ENCODE peak calls at places on chromosome 11, in four cellular contexts. One of them, this sample, is unnamed.

GRCh38 chr11:80432051-80432450 is 991.2 kb upstream of the TENM4 start:
- DNase-seq in thoracic aorta: no peak
- DNase-seq in CD8-positive, alpha-beta T cell: no peak
- DNase-seq in mesendoderm: no peak
- DNase-seq in this sample: no peak

GRCh38 chr11:70527046-70527395 is 128.7 kb downstream of the CTTN start:
- DNase-seq in thoracic aorta: no peak
- DNase-seq in CD8-positive, alpha-beta T cell: no peak
- DNase-seq in mesendoderm: no peak
- DNase-seq in this sample: no peak

GRCh38 chr11:127470485-127470884 is 469.9 kb upstream of the KIRREL3 start:
- DNase-seq in thoracic aorta: no peak
- DNase-seq in CD8-positive, alpha-beta T cell: no peak
- DNase-seq in mesendoderm: peak; percentile 44
- DNase-seq in this sample: no peak

GRCh38 chr11:117097567-117098268 is 510 bp downstream of the SIK3 start:
- DNase-seq in thoracic aorta: no peak
- DNase-seq in CD8-positive, alpha-beta T cell: peak; percentile 6
- DNase-seq in mesendoderm: peak; percentile 61
- DNase-seq in this sample: peak; percentile 44

GRCh38 chr11:126415128-126415527 is 59.6 kb downstream of the ST3GAL4 start:
- DNase-seq in thoracic aorta: peak; percentile 61
- DNase-seq in CD8-positive, alpha-beta T cell: no peak
- DNase-seq in mesendoderm: no peak
- DNase-seq in this sample: peak; percentile 72

GRCh38 chr11:128775513-128775912 is 81.6 kb downstream of the FLI1 start:
- DNase-seq in thoracic aorta: no peak
- DNase-seq in CD8-positive, alpha-beta T cell: no peak
- DNase-seq in mesendoderm: no peak
- DNase-seq in this sample: no peak

GRCh38 chr11:12512826-12513395 is 135.5 kb downstream of the PARVA start:
- DNase-seq in thoracic aorta: no peak
- DNase-seq in CD8-positive, alpha-beta T cell: no peak
- DNase-seq in mesendoderm: no peak
- DNase-seq in this sample: no peak

GRCh38 chr11:63551889-63552266 is 11.3 kb downstream of the PLAAT2 start:
- DNase-seq in thoracic aorta: no peak
- DNase-seq in CD8-positive, alpha-beta T cell: peak; percentile 16
- DNase-seq in mesendoderm: no peak
- DNase-seq in this sample: no peak

GRCh38 chr11:134655189-134655937 is 243.3 kb upstream of the B3GAT1 start:
- DNase-seq in thoracic aorta: no peak
- DNase-seq in CD8-positive, alpha-beta T cell: no peak
- DNase-seq in mesendoderm: no peak
- DNase-seq in this sample: peak; percentile 21

GRCh38 chr11:15774021-15774862 is 582.1 kb downstream of the SOX6 start:
- DNase-seq in thoracic aorta: no peak
- DNase-seq in CD8-positive, alpha-beta T cell: no peak
- DNase-seq in mesendoderm: peak; percentile 44
- DNase-seq in this sample: no peak

GRCh38 chr11:57427692-57428082 is 766 bp upstream of the SLC43A3 start:
- DNase-seq in thoracic aorta: no peak
- DNase-seq in CD8-positive, alpha-beta T cell: no peak
- DNase-seq in mesendoderm: no peak
- DNase-seq in this sample: no peak

GRCh38 chr11:76806608-76807205 is 23.6 kb downstream of the TSKU start:
- DNase-seq in thoracic aorta: no peak
- DNase-seq in CD8-positive, alpha-beta T cell: no peak
- DNase-seq in mesendoderm: no peak
- DNase-seq in this sample: peak; percentile 10

GRCh38 chr11:61960532-61960931 is 6.9 kb downstream of the FTH1 start:
- DNase-seq in thoracic aorta: no peak
- DNase-seq in CD8-positive, alpha-beta T cell: no peak
- DNase-seq in mesendoderm: no peak
- DNase-seq in this sample: no peak

GRCh38 chr11:16791494-16791961 is 53.1 kb downstream of the C11orf58 start:
- DNase-seq in thoracic aorta: peak; percentile 62
- DNase-seq in CD8-positive, alpha-beta T cell: no peak
- DNase-seq in mesendoderm: peak; percentile 22
- DNase-seq in this sample: no peak

GRCh38 chr11:125315088-125315740 is 150.7 kb downstream of the PKNOX2 start:
- DNase-seq in thoracic aorta: no peak
- DNase-seq in CD8-positive, alpha-beta T cell: no peak
- DNase-seq in mesendoderm: no peak
- DNase-seq in this sample: peak; percentile 35

GRCh38 chr11:64714664-64715063 is 8.3 kb downstream of the NRXN2 start:
- DNase-seq in thoracic aorta: no peak
- DNase-seq in CD8-positive, alpha-beta T cell: no peak
- DNase-seq in mesendoderm: no peak
- DNase-seq in this sample: no peak
- H3K27me3 ChIP-seq in thoracic aorta: peaks cover 7% of the 10 kb centered on the region
- H3K27me3 ChIP-seq in CD8-positive, alpha-beta T cell: peaks cover 14% of the 10 kb centered on the region
- H3K27me3 ChIP-seq in mesendoderm: peaks cover 17% of the 10 kb centered on the region
- H3K27me3 ChIP-seq in this sample: peaks cover 23% of the 10 kb centered on the region

DNA sequence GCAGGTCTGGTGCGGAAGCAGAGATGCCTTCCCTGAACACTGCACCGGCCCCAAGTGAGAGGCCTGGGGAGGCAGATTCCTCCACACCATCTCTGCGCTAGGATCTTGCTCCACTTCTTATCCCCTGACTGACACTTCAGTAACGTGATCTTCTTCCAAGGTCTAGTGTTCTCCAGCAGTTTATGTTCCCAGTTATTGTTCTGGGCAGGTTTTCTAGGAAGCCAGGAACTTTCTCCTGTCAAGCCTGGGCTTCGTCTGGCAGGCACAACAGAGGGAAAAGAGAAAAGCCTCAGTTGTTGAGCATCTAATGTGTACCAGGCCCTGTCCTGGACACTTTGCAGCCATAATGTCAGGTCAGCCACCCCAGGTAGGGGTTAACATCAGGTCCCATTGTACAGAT is 10.5 kb downstream of the CD82 start:
- DNase-seq in thoracic aorta: no peak
- DNase-seq in CD8-positive, alpha-beta T cell: no peak
- DNase-seq in mesendoderm: no peak
- DNase-seq in this sample: no peak
- H3K4me1 ChIP-seq in thoracic aorta: no peaks in the 10 kb centered on the region
- H3K4me1 ChIP-seq in CD8-positive, alpha-beta T cell: peaks cover 41% of the 10 kb centered on the region
- H3K4me1 ChIP-seq in mesendoderm: no peaks in the 10 kb centered on the region
- H3K4me1 ChIP-seq in this sample: no peaks in the 10 kb centered on the region

GRCh38 chr11:87082590-87082989 is 44.9 kb downstream of the TMEM135 start:
- DNase-seq in thoracic aorta: no peak
- DNase-seq in CD8-positive, alpha-beta T cell: no peak
- DNase-seq in mesendoderm: no peak
- DNase-seq in this sample: no peak

GRCh38 chr11:87076874-87077429 is 39.2 kb downstream of the TMEM135 start:
- DNase-seq in thoracic aorta: no peak
- DNase-seq in CD8-positive, alpha-beta T cell: no peak
- DNase-seq in mesendoderm: no peak
- DNase-seq in this sample: no peak

GRCh38 chr11:87083029-87083428 is 45.3 kb downstream of the TMEM135 start:
- DNase-seq in thoracic aorta: no peak
- DNase-seq in CD8-positive, alpha-beta T cell: no peak
- DNase-seq in mesendoderm: peak; percentile 60
- DNase-seq in this sample: no peak

GRCh38 chr11:87076260-87076783 is 38.6 kb downstream of the TMEM135 start:
- DNase-seq in thoracic aorta: no peak
- DNase-seq in CD8-positive, alpha-beta T cell: no peak
- DNase-seq in mesendoderm: no peak
- DNase-seq in this sample: no peak

GRCh38 chr11:87081358-87081757 is 43.6 kb downstream of the TMEM135 start:
- DNase-seq in thoracic aorta: no peak
- DNase-seq in CD8-positive, alpha-beta T cell: no peak
- DNase-seq in mesendoderm: no peak
- DNase-seq in this sample: no peak
- H3K4me3 ChIP-seq in thoracic aorta: no peak overlapping the region
- H3K4me3 ChIP-seq in CD8-positive, alpha-beta T cell: peak overlapping the region; percentile 31
- H3K4me3 ChIP-seq in mesendoderm: no peak overlapping the region
- H3K4me3 ChIP-seq in this sample: no peak overlapping the region

GRCh38 chr11:68715685-68716084 is 31.3 kb downstream of the GAL start:
- DNase-seq in thoracic aorta: no peak
- DNase-seq in CD8-positive, alpha-beta T cell: no peak
- DNase-seq in mesendoderm: no peak
- DNase-seq in this sample: no peak
- H3K27me3 ChIP-seq in thoracic aorta: no peaks in the 10 kb centered on the region
- H3K27me3 ChIP-seq in CD8-positive, alpha-beta T cell: no peaks in the 10 kb centered on the region
- H3K27me3 ChIP-seq in mesendoderm: no peaks in the 10 kb centered on the region
- H3K27me3 ChIP-seq in this sample: no peaks in the 10 kb centered on the region

DNA sequence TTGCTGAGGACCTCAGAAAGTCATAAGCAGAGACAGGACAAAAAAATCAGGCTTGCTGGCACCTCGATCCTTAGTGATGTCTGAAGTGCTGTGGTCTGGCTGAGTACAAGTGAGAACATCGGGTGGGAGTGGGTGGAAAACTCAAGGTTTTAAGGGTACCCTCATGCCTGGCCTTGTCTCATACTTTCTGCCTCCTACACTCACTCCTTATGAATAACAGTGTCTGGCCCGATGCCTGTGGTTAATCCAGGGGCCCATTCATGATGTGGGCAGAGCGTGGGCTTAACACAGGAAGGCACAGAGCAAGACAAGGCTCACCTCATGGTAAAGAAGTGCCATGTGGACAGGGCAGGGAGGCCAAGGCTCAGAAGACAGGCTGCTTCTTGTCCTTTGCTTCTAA is 11.0 kb upstream of the UCP3 start:
- DNase-seq in thoracic aorta: no peak
- DNase-seq in CD8-positive, alpha-beta T cell: no peak
- DNase-seq in mesendoderm: no peak
- DNase-seq in this sample: no peak
- H3K4me1 ChIP-seq in thoracic aorta: peaks cover 15% of the 10 kb centered on the region
- H3K4me1 ChIP-seq in CD8-positive, alpha-beta T cell: peaks cover 35% of the 10 kb centered on the region
- H3K4me1 ChIP-seq in mesendoderm: no peaks in the 10 kb centered on the region
- H3K4me1 ChIP-seq in this sample: peaks cover 19% of the 10 kb centered on the region

GRCh38 chr11:102530558-102530957 is at the start of gene MMP7:
- DNase-seq in thoracic aorta: no peak
- DNase-seq in CD8-positive, alpha-beta T cell: no peak
- DNase-seq in mesendoderm: peak; percentile 43
- DNase-seq in this sample: no peak
- H3K4me3 ChIP-seq in thoracic aorta: peak within 1 kb of the TSS; percentile 37
- H3K4me3 ChIP-seq in CD8-positive, alpha-beta T cell: no peak within 1 kb of the TSS
- H3K4me3 ChIP-seq in mesendoderm: no peak within 1 kb of the TSS
- H3K4me3 ChIP-seq in this sample: no peak within 1 kb of the TSS

DNA sequence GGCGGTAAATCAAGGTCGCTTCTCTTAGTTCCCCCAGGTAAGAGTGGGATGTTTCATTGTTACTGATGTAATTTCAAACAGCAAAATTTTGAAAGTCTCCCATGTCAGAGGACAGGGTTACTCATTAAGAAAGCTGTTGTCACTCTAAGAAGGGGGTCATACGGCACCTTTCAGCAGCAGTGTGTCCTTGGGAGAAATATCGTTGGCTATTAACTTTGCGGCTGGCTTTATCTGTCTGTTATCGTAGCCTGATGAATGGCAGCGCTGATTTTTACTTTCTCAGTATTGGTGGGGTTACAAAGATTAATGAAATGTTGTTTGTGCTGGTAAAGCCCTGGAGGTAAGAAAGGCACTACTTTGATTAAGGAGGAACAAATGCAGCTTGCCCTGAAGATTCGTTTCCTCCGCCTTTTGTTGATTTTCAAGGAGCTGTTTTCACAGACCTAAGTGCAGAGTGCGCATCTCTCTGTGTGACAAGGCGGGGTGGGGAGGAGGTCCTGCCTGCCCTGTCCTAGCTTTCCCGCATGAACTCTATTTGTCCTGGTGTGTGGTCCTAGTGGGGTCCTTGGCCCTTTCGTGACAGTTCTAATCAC is 27.6 kb upstream of the FBXO3 start:
- DNase-seq in thoracic aorta: no peak
- DNase-seq in CD8-positive, alpha-beta T cell: no peak
- DNase-seq in mesendoderm: peak; percentile 45
- DNase-seq in this sample: no peak
- H3K27me3 ChIP-seq in thoracic aorta: peaks cover 4% of the 10 kb centered on the region
- H3K27me3 ChIP-seq in CD8-positive, alpha-beta T cell: peaks cover 3% of the 10 kb centered on the region
- H3K27me3 ChIP-seq in mesendoderm: peaks cover 2% of the 10 kb centered on the region
- H3K27me3 ChIP-seq in this sample: no peaks in the 10 kb centered on the region

GRCh38 chr11:100438366-100438765 is 248.7 kb upstream of the ARHGAP42 start:
- DNase-seq in thoracic aorta: no peak
- DNase-seq in CD8-positive, alpha-beta T cell: no peak
- DNase-seq in mesendoderm: no peak
- DNase-seq in this sample: no peak
- H3K4me1 ChIP-seq in thoracic aorta: no peaks in the 10 kb centered on the region
- H3K4me1 ChIP-seq in CD8-positive, alpha-beta T cell: no peaks in the 10 kb centered on the region
- H3K4me1 ChIP-seq in mesendoderm: no peaks in the 10 kb centered on the region
- H3K4me1 ChIP-seq in this sample: no peaks in the 10 kb centered on the region